ENCODE peak calls at places on chromosomes 1 and 21, in nine cellular contexts. T is heart left ventricle, Z is IMR-90, Y is esophagus squamous epithelium, R is A549, G is H1, O is uterus, F is NB4, J is endothelial cell of umbilical vein. S is an unnamed sample.

GRCh38 chr21:38787461-38788274 is 18.1 kb upstream of the ETS2 start:
- DNase-seq in O (no peak), G (no peak), R (peak), Y (no peak), T (no peak), Z (peak), J (no peak), F (peak), S (peak)

GRCh38 chr1:6785721-6786505 is 659 bp downstream of the CAMTA1 start:
- DNase-seq in G (peak), R (peak), Y (no peak), T (peak), J (peak), O (peak), F (peak), Z (peak), S (peak)

GRCh38 chr1:205477759-205478247 is 22.0 kb upstream of the BLACAT1 start:
- DNase-seq in R (peak), Z (peak), G (no peak), Y (no peak), O (peak), J (no peak), T (peak), F (no peak), S (peak)

GRCh38 chr1:26981146-26981846 is 12.2 kb upstream of the TRNP1 start:
- DNase-seq in R (no peak), Y (no peak), T (peak), J (no peak), F (no peak), Z (no peak), G (no peak), O (no peak), S (no peak)

GRCh38 chr1:93810316-93810715 is 68.7 kb downstream of the DNTTIP2 start:
- DNase-seq in T (no peak), R (no peak), O (no peak), J (no peak), F (no peak), Y (no peak), G (no peak), Z (peak), S (no peak)

GRCh38 chr1:25821630-25822091 is 1.9 kb downstream of the MTFR1L start:
- DNase-seq in R (no peak), Z (peak), Y (no peak), G (no peak), O (no peak), F (no peak), J (no peak), T (no peak), S (no peak)

GRCh38 chr1:162117039-162117816 is 47.7 kb downstream of the NOS1AP start:
- DNase-seq in R (no peak), J (no peak), G (no peak), Y (no peak), T (no peak), O (no peak), Z (no peak), F (no peak), S (no peak)

GRCh38 chr1:36091698-36092097 is 3.0 kb downstream of the ADPRS start:
- DNase-seq in Y (no peak), J (no peak), O (no peak), G (no peak), F (no peak), Z (no peak), T (no peak), R (no peak), S (no peak)

GRCh38 chr1:204123376-204123775 is 28.5 kb downstream of the ETNK2 start:
- DNase-seq in T (peak), G (no peak), O (no peak), J (peak), F (peak), R (no peak), Z (peak), Y (no peak), S (peak)

GRCh38 chr1:15755643-15756040 is 3.0 kb upstream of the FBLIM1 start:
- DNase-seq in F (no peak), J (no peak), Y (no peak), Z (no peak), G (no peak), T (no peak), O (no peak), R (no peak), S (peak)

GRCh38 chr1:208526726-208527125 is 282.5 kb upstream of the PLXNA2 start:
- DNase-seq in R (no peak), F (no peak), O (no peak), T (no peak), J (no peak), Z (no peak), Y (no peak), G (no peak), S (no peak)

GRCh38 chr1:203290261-203291089 is 14.8 kb upstream of the BTG2 start:
- DNase-seq in T (peak), R (no peak), F (peak), G (peak), Z (peak), O (peak), Y (peak), J (peak), S (peak)

GRCh38 chr1:164440222-164440621 is 118.8 kb upstream of the PBX1 start:
- DNase-seq in J (no peak), G (no peak), T (no peak), Y (no peak), Z (no peak), R (peak), O (peak), F (peak), S (no peak)

GRCh38 chr1:75310067-75310466 is 175.9 kb downstream of the LHX8 start:
- DNase-seq in Z (no peak), O (no peak), Y (no peak), J (peak), G (no peak), F (no peak), R (no peak), T (no peak), S (no peak)

GRCh38 chr1:203476223-203476622 is 617 bp downstream of the PRELP start:
- DNase-seq in J (no peak), R (no peak), Y (no peak), F (no peak), G (no peak), T (no peak), O (no peak), Z (no peak), S (no peak)

GRCh38 chr1:56709269-56709880 is 64.3 kb downstream of the PRKAA2 start:
- DNase-seq in G (no peak), Y (no peak), T (no peak), F (peak), O (no peak), J (peak), Z (peak), R (peak), S (no peak)

GRCh38 chr1:114114751-114115104 is 38.9 kb downstream of the SYT6 start:
- DNase-seq in R (no peak), F (no peak), O (no peak), Y (no peak), J (no peak), T (no peak), Z (no peak), G (no peak), S (no peak)

GRCh38 chr1:13950637-13951036 is 250.6 kb downstream of the PRDM2 start:
- DNase-seq in O (no peak), F (peak), T (no peak), J (no peak), G (peak), Y (no peak), Z (no peak), R (no peak), S (no peak)

GRCh38 chr1:30829889-30830288 is 72.3 kb upstream of the LAPTM5 start:
- DNase-seq in T (no peak), O (no peak), Z (no peak), G (no peak), J (no peak), F (no peak), Y (no peak), R (no peak), S (no peak)

GRCh38 chr1:30652151-30652915 is 71.1 kb downstream of the MATN1 start:
- DNase-seq in T (peak), G (no peak), R (no peak), Z (no peak), Y (no peak), O (no peak), F (no peak), J (no peak), S (no peak)

GRCh38 chr1:95027046-95027445 is 45.7 kb downstream of the ALG14 start:
- DNase-seq in G (no peak), T (no peak), R (no peak), O (no peak), Z (peak), Y (no peak), J (peak), F (no peak), S (no peak)

GRCh38 chr1:155598842-155599331 is 11.1 kb upstream of the MSTO1 start:
- DNase-seq in G (peak), Z (peak), O (no peak), F (no peak), J (peak), T (no peak), R (no peak), Y (no peak), S (no peak)

GRCh38 chr1:214524824-214525223 is 26.6 kb downstream of the PTPN14 start:
- DNase-seq in G (no peak), R (no peak), Y (no peak), T (no peak), J (no peak), O (no peak), F (no peak), Z (no peak), S (no peak)

GRCh38 chr1:10778640-10779039 is 17.8 kb downstream of the CASZ1 start:
- DNase-seq in R (no peak), Y (no peak), Z (no peak), O (no peak), F (no peak), T (no peak), J (no peak), G (no peak), S (peak)

GRCh38 chr1:6276765-6277555 is 16.1 kb upstream of the GPR153 start:
- DNase-seq in F (no peak), J (no peak), R (no peak), O (no peak), T (no peak), G (no peak), Y (no peak), Z (no peak), S (no peak)

GRCh38 chr1:5913078-5913845 is 79.0 kb downstream of the NPHP4 start:
- DNase-seq in J (no peak), G (no peak), R (no peak), T (no peak), F (no peak), O (no peak), Y (no peak), Z (peak), S (no peak)

GRCh38 chr1:153655333-153655732 is 3.2 kb upstream of the SNAPIN start:
- DNase-seq in Z (no peak), Y (no peak), T (no peak), F (no peak), J (no peak), R (no peak), O (no peak), G (no peak), S (no peak)

GRCh38 chr1:116724765-116725375 is 29.4 kb upstream of the CD2 start:
- DNase-seq in R (peak), F (peak), Y (peak), O (peak), T (no peak), J (peak), G (no peak), Z (peak), S (peak)

GRCh38 chr1:227949954-227950734 is 2.4 kb upstream of the WNT9A start:
- DNase-seq in Z (no peak), Y (no peak), J (no peak), O (peak), T (no peak), G (no peak), F (no peak), R (no peak), S (no peak)

GRCh38 chr1:153203130-153203529 is at the start of gene LELP1:
- DNase-seq in F (no peak), O (no peak), J (no peak), Y (no peak), G (no peak), Z (no peak), T (no peak), R (no peak), S (no peak)

GRCh38 chr1:53502641-53503432 is 43.6 kb downstream of the DMRTB1 start:
- DNase-seq in Y (no peak), Z (no peak), G (no peak), T (no peak), O (no peak), F (no peak), J (no peak), R (peak), S (no peak)

GRCh38 chr1:210819266-210819665 is 314.7 kb downstream of the KCNH1 start:
- DNase-seq in Y (no peak), G (no peak), R (no peak), F (no peak), J (no peak), O (no peak), T (no peak), Z (no peak), S (no peak)

GRCh38 chr1:9732123-9732971 is 80.8 kb downstream of the PIK3CD start:
- DNase-seq in J (no peak), Z (no peak), T (peak), Y (no peak), F (peak), O (no peak), R (no peak), G (no peak), S (no peak)

GRCh38 chr1:206939131-206939530 is 7.1 kb downstream of the PIGR start:
- DNase-seq in F (no peak), G (no peak), Y (no peak), O (no peak), R (no peak), J (no peak), T (no peak), Z (no peak), S (no peak)

GRCh38 chr1:206940588-206940936 is 5.7 kb downstream of the PIGR start:
- DNase-seq in Z (no peak), F (no peak), J (no peak), T (no peak), Y (no peak), R (no peak), G (no peak), O (no peak), S (no peak)

GRCh38 chr1:206935491-206936067 is 10.7 kb downstream of the PIGR start:
- DNase-seq in J (peak), T (no peak), R (peak), O (no peak), Z (peak), G (peak), F (peak), Y (no peak), S (peak)

GRCh38 chr1:206939841-206940587 is 6.3 kb downstream of the PIGR start:
- DNase-seq in J (no peak), O (no peak), Y (no peak), G (no peak), Z (no peak), F (no peak), R (no peak), T (no peak), S (peak)

DNA sequence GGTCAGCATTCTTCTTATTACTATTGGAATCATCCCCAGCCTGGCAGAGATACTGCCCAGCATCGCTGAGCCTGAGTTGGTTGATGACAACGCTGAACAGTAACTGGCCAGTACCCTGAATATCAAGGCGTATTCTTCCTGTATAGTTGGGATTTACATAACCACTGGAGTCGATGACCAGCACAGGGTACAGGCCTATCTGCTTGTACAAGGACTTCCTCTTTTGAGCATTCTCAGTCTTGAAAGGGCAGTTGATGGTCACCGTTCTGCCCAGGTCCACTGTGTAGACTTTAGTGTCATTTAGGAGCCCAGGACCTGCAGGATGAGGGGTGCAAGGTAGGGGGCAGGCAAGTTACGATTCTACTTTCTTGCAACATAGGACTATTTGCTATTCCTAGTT is 8.8 kb downstream of the PIGR start:
- DNase-seq in R (no peak), F (no peak), Z (no peak), J (no peak), Y (no peak), O (no peak), T (no peak), G (no peak), S (no peak)
- TF ChIP-seq CTCF in R (no peak), F (no peak), Z (no peak), J (no peak), Y (no peak), O (no peak), T (no peak), G (no peak), S (no peak)

GRCh38 chr1:32817815-32818786 is 648 bp downstream of the S100PBP start:
- DNase-seq in O (peak), G (peak), R (peak), F (no peak), Z (peak), Y (peak), T (peak), J (peak), S (peak)
- TF ChIP-seq POLR2A in O (no peak), G (no peak), R (peak), F (no peak), Z (no peak), Y (no peak), T (no peak), J (peak), S (no peak)

GRCh38 chr1:18149113-18149641 is 41.6 kb downstream of the IGSF21 start:
- DNase-seq in O (no peak), G (no peak), T (no peak), Z (no peak), Y (no peak), R (no peak), F (no peak), J (no peak), S (no peak)
- TF ChIP-seq CTCF in O (no peak), G (peak), T (no peak), Z (no peak), Y (no peak), R (no peak), F (no peak), J (no peak), S (no peak)

DNA sequence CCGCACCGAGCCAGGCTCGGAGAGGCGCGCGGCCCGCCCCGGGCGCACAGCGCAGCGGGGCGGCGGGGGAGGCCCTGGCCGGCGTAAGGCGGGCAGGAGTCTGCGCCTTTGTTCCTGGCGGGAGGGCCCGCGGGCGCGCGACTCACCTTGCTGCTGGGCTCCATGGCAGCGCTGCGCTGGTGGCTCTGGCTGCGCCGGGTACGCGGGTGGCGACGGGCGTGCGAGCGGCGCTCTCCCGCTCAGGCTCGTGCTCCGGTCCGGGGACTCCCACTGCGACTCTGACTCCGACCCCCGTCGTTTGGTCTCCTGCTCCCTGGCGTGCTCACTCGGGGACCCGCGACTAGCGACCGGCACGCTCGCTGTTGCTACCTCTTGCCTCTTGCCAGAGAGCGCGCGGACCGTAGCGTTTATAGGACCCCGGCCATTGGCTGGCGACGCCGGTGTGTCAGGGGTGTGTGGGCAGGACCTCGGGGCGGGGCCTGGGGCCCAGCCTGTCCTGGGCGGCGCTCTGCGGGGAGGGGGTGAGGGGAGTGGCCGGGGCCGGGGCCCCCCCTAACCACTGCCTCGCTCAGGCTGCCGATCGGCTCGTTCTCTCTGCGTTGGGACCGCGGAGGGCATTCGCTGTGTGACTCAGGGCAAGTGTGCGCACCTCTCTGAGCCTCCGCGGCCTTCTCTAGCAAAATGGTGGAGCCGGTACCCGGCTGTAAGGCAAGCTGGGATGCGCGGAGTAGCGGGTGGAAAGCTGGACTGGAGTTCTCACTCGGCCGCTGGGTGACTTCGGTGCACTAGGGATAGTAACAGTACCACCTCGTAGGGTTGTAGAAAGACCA is at the start of gene SLC2A1:
- DNase-seq in O (peak), J (peak), F (peak), G (peak), T (peak), Z (peak), R (peak), Y (peak), S (peak)
- TF ChIP-seq POLR2A in O (peak), J (peak), F (peak), G (peak), T (peak), Z (peak), R (peak), Y (peak), S (peak)

DNA sequence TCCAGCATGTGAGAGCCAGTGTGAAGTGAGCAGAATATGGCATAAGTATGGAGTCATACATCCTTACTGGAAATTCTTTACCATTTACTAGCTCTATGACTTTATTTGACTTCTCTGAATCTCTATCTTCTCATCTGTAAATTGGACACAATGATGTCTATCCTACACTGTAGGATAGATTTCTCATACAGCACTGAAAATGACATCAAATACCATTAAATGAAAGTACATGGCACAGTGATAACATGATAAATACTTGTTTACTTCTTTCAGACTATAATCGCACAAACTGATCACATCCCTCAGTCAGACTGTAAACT is 1.3 kb upstream of the CTTNBP2NL start:
- DNase-seq in Y (no peak), J (no peak), O (no peak), Z (no peak), F (no peak), R (no peak), T (no peak), G (no peak), S (no peak)
- TF ChIP-seq CTCF in Y (no peak), J (no peak), O (no peak), Z (no peak), F (no peak), R (no peak), T (no peak), G (no peak), S (no peak)

GRCh38 chr1:206575165-206575893 is 36.9 kb downstream of the EIF2D start:
- DNase-seq in R (no peak), J (peak), Y (no peak), G (no peak), T (no peak), F (peak), Z (peak), O (no peak), S (peak)
- TF ChIP-seq POLR2A in R (no peak), J (no peak), Y (no peak), G (no peak), T (no peak), F (no peak), Z (no peak), O (no peak), S (no peak)

S was measured in transverse colon.